ENCODE peak calls at places on chromosomes 3 and 15, in eight cellular contexts. One of them, this sample, is unnamed.

GRCh38 chr3:47134311-47134710 is 29.6 kb downstream of the SETD2 start:
- DNase-seq in stimulated activated CD8-positive, alpha-beta memory T cell treated with anti-CD3 and anti-CD28 coated beads, Interleukin-4, amount 100 ng/mL, for 1 hour: no peak
- DNase-seq in upper lobe of right lung: no peak
- DNase-seq in BE2C: no peak
- DNase-seq in thoracic aorta: no peak
- DNase-seq in renal cortical epithelial cell: no peak
- DNase-seq in heart right ventricle: no peak
- DNase-seq in AML-193: no peak
- DNase-seq in this sample: no peak

GRCh38 chr3:32757618-32758374 is 60.0 kb upstream of the TRIM71 start:
- DNase-seq in stimulated activated CD8-positive, alpha-beta memory T cell treated with anti-CD3 and anti-CD28 coated beads, Interleukin-4, amount 100 ng/mL, for 1 hour: no peak
- DNase-seq in upper lobe of right lung: no peak
- DNase-seq in BE2C: no peak
- DNase-seq in thoracic aorta: no peak
- DNase-seq in renal cortical epithelial cell: no peak
- DNase-seq in heart right ventricle: no peak
- DNase-seq in AML-193: peak
- DNase-seq in this sample: no peak

GRCh38 chr3:16203031-16203430 is 28.6 kb downstream of the GALNT15 start:
- DNase-seq in stimulated activated CD8-positive, alpha-beta memory T cell treated with anti-CD3 and anti-CD28 coated beads, Interleukin-4, amount 100 ng/mL, for 1 hour: no peak
- DNase-seq in upper lobe of right lung: no peak
- DNase-seq in BE2C: no peak
- DNase-seq in thoracic aorta: no peak
- DNase-seq in renal cortical epithelial cell: peak
- DNase-seq in heart right ventricle: no peak
- DNase-seq in AML-193: no peak
- DNase-seq in this sample: peak

GRCh38 chr15:50210462-50211264 is 28.7 kb downstream of the SLC27A2 start:
- DNase-seq in stimulated activated CD8-positive, alpha-beta memory T cell treated with anti-CD3 and anti-CD28 coated beads, Interleukin-4, amount 100 ng/mL, for 1 hour: no peak
- DNase-seq in upper lobe of right lung: no peak
- DNase-seq in BE2C: no peak
- DNase-seq in thoracic aorta: no peak
- DNase-seq in renal cortical epithelial cell: peak
- DNase-seq in heart right ventricle: no peak
- DNase-seq in AML-193: no peak
- DNase-seq in this sample: no peak

GRCh38 chr3:51704511-51704950 is 2.3 kb upstream of the GRM2 start:
- DNase-seq in stimulated activated CD8-positive, alpha-beta memory T cell treated with anti-CD3 and anti-CD28 coated beads, Interleukin-4, amount 100 ng/mL, for 1 hour: no peak
- DNase-seq in upper lobe of right lung: peak
- DNase-seq in BE2C: no peak
- DNase-seq in thoracic aorta: no peak
- DNase-seq in renal cortical epithelial cell: no peak
- DNase-seq in heart right ventricle: no peak
- DNase-seq in AML-193: no peak
- DNase-seq in this sample: no peak

GRCh38 chr3:148953094-148953493 is 38.2 kb upstream of the GYG1 start:
- DNase-seq in stimulated activated CD8-positive, alpha-beta memory T cell treated with anti-CD3 and anti-CD28 coated beads, Interleukin-4, amount 100 ng/mL, for 1 hour: no peak
- DNase-seq in upper lobe of right lung: no peak
- DNase-seq in BE2C: no peak
- DNase-seq in thoracic aorta: no peak
- DNase-seq in renal cortical epithelial cell: no peak
- DNase-seq in heart right ventricle: no peak
- DNase-seq in AML-193: no peak
- DNase-seq in this sample: no peak

GRCh38 chr3:108152261-108152660 is 61.4 kb upstream of the CD47 start:
- DNase-seq in stimulated activated CD8-positive, alpha-beta memory T cell treated with anti-CD3 and anti-CD28 coated beads, Interleukin-4, amount 100 ng/mL, for 1 hour: no peak
- DNase-seq in upper lobe of right lung: no peak
- DNase-seq in BE2C: no peak
- DNase-seq in thoracic aorta: no peak
- DNase-seq in renal cortical epithelial cell: peak
- DNase-seq in heart right ventricle: no peak
- DNase-seq in AML-193: no peak
- DNase-seq in this sample: no peak

GRCh38 chr3:114103858-114104257 is 47.3 kb downstream of the QTRT2 start:
- DNase-seq in stimulated activated CD8-positive, alpha-beta memory T cell treated with anti-CD3 and anti-CD28 coated beads, Interleukin-4, amount 100 ng/mL, for 1 hour: no peak
- DNase-seq in upper lobe of right lung: no peak
- DNase-seq in BE2C: no peak
- DNase-seq in thoracic aorta: no peak
- DNase-seq in renal cortical epithelial cell: no peak
- DNase-seq in heart right ventricle: no peak
- DNase-seq in AML-193: no peak
- DNase-seq in this sample: no peak

GRCh38 chr15:85623648-85624047 is 171.1 kb downstream of the KLHL25 start:
- DNase-seq in stimulated activated CD8-positive, alpha-beta memory T cell treated with anti-CD3 and anti-CD28 coated beads, Interleukin-4, amount 100 ng/mL, for 1 hour: no peak
- DNase-seq in upper lobe of right lung: no peak
- DNase-seq in BE2C: no peak
- DNase-seq in thoracic aorta: no peak
- DNase-seq in renal cortical epithelial cell: no peak
- DNase-seq in heart right ventricle: no peak
- DNase-seq in AML-193: peak
- DNase-seq in this sample: no peak

GRCh38 chr3:157544501-157545139 is 41.4 kb upstream of the VEPH1 start:
- DNase-seq in stimulated activated CD8-positive, alpha-beta memory T cell treated with anti-CD3 and anti-CD28 coated beads, Interleukin-4, amount 100 ng/mL, for 1 hour: no peak
- DNase-seq in upper lobe of right lung: no peak
- DNase-seq in BE2C: no peak
- DNase-seq in thoracic aorta: no peak
- DNase-seq in renal cortical epithelial cell: peak
- DNase-seq in heart right ventricle: no peak
- DNase-seq in AML-193: no peak
- DNase-seq in this sample: no peak

GRCh38 chr15:62099171-62099601 is 32.4 kb downstream of the C2CD4A start:
- DNase-seq in stimulated activated CD8-positive, alpha-beta memory T cell treated with anti-CD3 and anti-CD28 coated beads, Interleukin-4, amount 100 ng/mL, for 1 hour: no peak
- DNase-seq in upper lobe of right lung: no peak
- DNase-seq in BE2C: no peak
- DNase-seq in thoracic aorta: no peak
- DNase-seq in renal cortical epithelial cell: no peak
- DNase-seq in heart right ventricle: no peak
- DNase-seq in AML-193: no peak
- DNase-seq in this sample: peak

GRCh38 chr15:49215768-49216739 is 46.0 kb downstream of the GALK2 start:
- DNase-seq in stimulated activated CD8-positive, alpha-beta memory T cell treated with anti-CD3 and anti-CD28 coated beads, Interleukin-4, amount 100 ng/mL, for 1 hour: no peak
- DNase-seq in upper lobe of right lung: peak
- DNase-seq in BE2C: peak
- DNase-seq in thoracic aorta: no peak
- DNase-seq in renal cortical epithelial cell: peak
- DNase-seq in heart right ventricle: peak
- DNase-seq in AML-193: no peak
- DNase-seq in this sample: no peak

GRCh38 chr3:161977063-161977462 is 480.5 kb downstream of the OTOL1 start:
- DNase-seq in stimulated activated CD8-positive, alpha-beta memory T cell treated with anti-CD3 and anti-CD28 coated beads, Interleukin-4, amount 100 ng/mL, for 1 hour: no peak
- DNase-seq in upper lobe of right lung: no peak
- DNase-seq in BE2C: no peak
- DNase-seq in thoracic aorta: no peak
- DNase-seq in renal cortical epithelial cell: no peak
- DNase-seq in heart right ventricle: no peak
- DNase-seq in AML-193: no peak
- DNase-seq in this sample: peak

GRCh38 chr3:78804251-78805037 is 963.4 kb downstream of the ROBO1 start:
- DNase-seq in stimulated activated CD8-positive, alpha-beta memory T cell treated with anti-CD3 and anti-CD28 coated beads, Interleukin-4, amount 100 ng/mL, for 1 hour: no peak
- DNase-seq in upper lobe of right lung: no peak
- DNase-seq in BE2C: no peak
- DNase-seq in thoracic aorta: no peak
- DNase-seq in renal cortical epithelial cell: peak
- DNase-seq in heart right ventricle: no peak
- DNase-seq in AML-193: no peak
- DNase-seq in this sample: no peak

GRCh38 chr3:112327371-112327951 is 5.5 kb upstream of the CD200 start:
- DNase-seq in stimulated activated CD8-positive, alpha-beta memory T cell treated with anti-CD3 and anti-CD28 coated beads, Interleukin-4, amount 100 ng/mL, for 1 hour: no peak
- DNase-seq in upper lobe of right lung: no peak
- DNase-seq in BE2C: peak
- DNase-seq in thoracic aorta: no peak
- DNase-seq in renal cortical epithelial cell: peak
- DNase-seq in heart right ventricle: no peak
- DNase-seq in AML-193: peak
- DNase-seq in this sample: peak